ENCODE peak calls at places on chromosomes 2 and 18, in five cellular contexts. V is chondrocyte, N is OCI-LY7, Y is tibial nerve, M is heart left ventricle. C is an unnamed sample.
A peak's percentile ranks its signal among the peaks of the same experiment; 100 is the strongest.

GRCh38 chr2:38076710-38077430 is 919 bp upstream of the CYP1B1 start:
- DNase-seq in V (peak; percentile 95), N (no peak), Y (peak; percentile 68), M (peak; percentile 89), C (peak; percentile 46)

GRCh38 chr2:65300134-65300771 is 72.6 kb downstream of the ACTR2 start:
- DNase-seq in V (no peak), N (no peak), Y (peak; percentile 74), M (peak; percentile 85), C (no peak)

GRCh38 chr2:227456141-227456540 is 15.8 kb upstream of the AGFG1 start:
- DNase-seq in V (no peak), N (no peak), Y (no peak), M (no peak), C (no peak)

GRCh38 chr2:134177351-134177931 is 76.4 kb upstream of the MGAT5 start:
- DNase-seq in V (no peak), N (no peak), Y (no peak), M (no peak), C (no peak)

GRCh38 chr2:147560810-147561521 is 283.9 kb upstream of the ACVR2A start:
- DNase-seq in V (no peak), N (no peak), Y (no peak), M (no peak), C (no peak)

GRCh38 chr2:240182966-240183365 is 42.5 kb upstream of the OTOS start:
- DNase-seq in V (peak; percentile 75), N (no peak), Y (no peak), M (no peak), C (no peak)

GRCh38 chr18:70453058-70453775 is 164.4 kb downstream of the SOCS6 start:
- DNase-seq in V (no peak), N (no peak), Y (no peak), M (no peak), C (no peak)

GRCh38 chr2:494853-495252 is 182.4 kb downstream of the TMEM18 start:
- DNase-seq in V (no peak), N (no peak), Y (no peak), M (no peak), C (no peak)

GRCh38 chr18:11148655-11149440 is 521 bp downstream of the PIEZO2 start:
- DNase-seq in V (no peak), N (no peak), Y (no peak), M (no peak), C (peak; percentile 28)

GRCh38 chr2:221649045-221649444 is 76.9 kb upstream of the EPHA4 start:
- DNase-seq in V (no peak), N (no peak), Y (peak; percentile 42), M (no peak), C (no peak)

GRCh38 chr2:156778916-156779315 is 342.7 kb downstream of the GPD2 start:
- DNase-seq in V (no peak), N (no peak), Y (no peak), M (no peak), C (no peak)

GRCh38 chr2:70514612-70515055 is 39.0 kb downstream of the TGFA start:
- DNase-seq in V (no peak), N (no peak), Y (no peak), M (no peak), C (no peak)

GRCh38 chr2:160928854-160929301 is 231.3 kb upstream of the TANK start:
- DNase-seq in V (no peak), N (no peak), Y (no peak), M (no peak), C (no peak)

GRCh38 chr2:70516596-70516995 is 37.0 kb downstream of the TGFA start:
- DNase-seq in V (no peak), N (peak; percentile 55), Y (no peak), M (no peak), C (no peak)

GRCh38 chr2:240602266-240603050 is 15.9 kb downstream of the CAPN10 start:
- DNase-seq in V (peak; percentile 85), N (no peak), Y (peak; percentile 4), M (no peak), C (no peak)

GRCh38 chr2:86078801-86079545 is 26.7 kb downstream of the POLR1A start:
- DNase-seq in V (no peak), N (peak; percentile 48), Y (no peak), M (no peak), C (no peak)
- TF ChIP-seq CTCF in V (peak; percentile 84), N (peak; percentile 58), Y (peak; percentile 41), M (peak; percentile 73), C (peak; percentile 54)

DNA sequence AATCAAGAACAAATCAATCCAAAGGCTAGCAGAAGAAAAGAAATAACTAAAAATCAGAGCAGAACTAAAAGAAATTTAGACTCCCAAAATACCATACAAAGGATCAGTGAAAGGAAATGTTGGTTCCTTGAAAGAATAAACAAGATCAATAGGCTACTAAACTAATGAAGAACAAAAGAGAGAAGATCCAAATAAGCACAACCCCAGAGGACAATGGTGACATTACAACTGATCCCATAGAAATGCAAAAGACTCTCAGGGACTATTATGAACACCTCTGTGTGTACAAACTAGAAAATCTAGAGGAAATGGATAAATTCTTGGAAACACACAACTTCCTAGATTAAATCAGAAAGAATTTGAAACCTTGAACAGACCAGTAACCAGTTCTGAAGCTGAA is 1186.9 kb downstream of the LRP1B start:
- DNase-seq in V (no peak), N (no peak), Y (no peak), M (no peak), C (no peak)
- TF ChIP-seq CTCF in V (peak; percentile 32), N (peak; percentile 20), Y (no peak), M (no peak), C (peak; percentile 39)

GRCh38 chr18:73638709-73639108 is 508.9 kb downstream of the FBXO15 start:
- DNase-seq in V (no peak), N (no peak), Y (no peak), M (no peak), C (no peak)

GRCh38 chr18:73639788-73640187 is 507.8 kb downstream of the FBXO15 start:
- DNase-seq in V (no peak), N (no peak), Y (no peak), M (no peak), C (no peak)

DNA sequence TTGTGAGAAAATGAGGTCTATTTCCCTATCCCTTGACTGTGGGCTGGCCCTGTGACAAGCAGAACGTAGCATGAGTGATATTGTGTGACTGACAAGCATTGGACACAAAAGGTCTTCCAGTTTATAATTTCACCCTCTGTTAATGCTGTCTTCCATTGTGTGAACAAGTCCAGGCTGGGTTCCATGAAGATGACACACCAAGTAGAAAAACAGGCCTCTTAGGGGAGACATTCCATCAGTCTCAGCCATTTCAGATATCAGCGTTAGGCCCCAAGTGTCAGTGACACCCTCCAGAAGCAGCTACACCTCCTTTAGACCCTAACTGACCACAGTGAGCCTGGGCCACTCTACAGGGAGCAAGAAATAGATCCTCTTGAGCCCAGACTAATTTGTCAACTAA is 511.3 kb downstream of the FBXO15 start:
- DNase-seq in V (no peak), N (no peak), Y (no peak), M (no peak), C (no peak)
- TF ChIP-seq CTCF in V (no peak), N (no peak), Y (no peak), M (no peak), C (no peak)

GRCh38 chr2:179595284-179595683 is 266.1 kb downstream of the ZNF385B start:
- DNase-seq in V (no peak), N (no peak), Y (no peak), M (no peak), C (no peak)
- TF ChIP-seq CTCF in V (peak; percentile 14), N (peak; percentile 30), Y (no peak), M (no peak), C (no peak)

GRCh38 chr2:217000406-217000805 is 140.5 kb upstream of the TNP1 start:
- DNase-seq in V (no peak), N (no peak), Y (no peak), M (no peak), C (no peak)
- TF ChIP-seq CTCF in V (no peak), N (no peak), Y (no peak), M (no peak), C (no peak)

GRCh38 chr2:171566753-171567152 is 44.5 kb downstream of the CYBRD1 start:
- DNase-seq in V (no peak), N (no peak), Y (no peak), M (no peak), C (no peak)

GRCh38 chr2:171566099-171566498 is 43.8 kb downstream of the CYBRD1 start:
- DNase-seq in V (no peak), N (no peak), Y (no peak), M (no peak), C (no peak)

GRCh38 chr2:171564463-171564862 is 42.2 kb downstream of the CYBRD1 start:
- DNase-seq in V (no peak), N (no peak), Y (no peak), M (no peak), C (no peak)

GRCh38 chr2:171571721-171572120 is 49.4 kb downstream of the CYBRD1 start:
- DNase-seq in V (no peak), N (no peak), Y (no peak), M (no peak), C (no peak)

GRCh38 chr2:171568085-171568484 is 45.8 kb downstream of the CYBRD1 start:
- DNase-seq in V (no peak), N (peak; percentile 4), Y (no peak), M (no peak), C (no peak)
- TF ChIP-seq CTCF in V (peak; percentile 66), N (peak; percentile 50), Y (no peak), M (no peak), C (no peak)

GRCh38 chr18:36411745-36412168 is 114.2 kb downstream of the FHOD3 start:
- DNase-seq in V (no peak), N (no peak), Y (no peak), M (no peak), C (no peak)
- TF ChIP-seq CTCF in V (peak; percentile 57), N (peak; percentile 27), Y (no peak), M (no peak), C (peak; percentile 58)